ENCODE peak calls at places on chromosomes 11 and 22, in four cellular contexts. B, Z, F and Q are unnamed samples.

GRCh38 chr11:35346472-35347136 is 72.8 kb downstream of the SLC1A2 start:
- DNase-seq in B (no peak), Z (no peak), F (no peak), Q (no peak)

GRCh38 chr11:43547411-43547718 is 133.2 kb upstream of the HSD17B12 start:
- DNase-seq in B (no peak), Z (peak; percentile 13), F (no peak), Q (no peak)

GRCh38 chr11:67290801-67291200 is 1.7 kb downstream of the ANKRD13D start:
- DNase-seq in B (no peak), Z (no peak), F (no peak), Q (no peak)

GRCh38 chr11:72787262-72788104 is 6.4 kb downstream of the STARD10 start:
- DNase-seq in B (peak; percentile 54), Z (peak; percentile 49), F (no peak), Q (peak; percentile 68)

GRCh38 chr22:47787501-47788227 is 1025.2 kb downstream of the TBC1D22A start:
- DNase-seq in B (no peak), Z (no peak), F (peak; percentile 48), Q (no peak)

GRCh38 chr11:134266841-134267251 is 9.3 kb upstream of the GLB1L3 start:
- DNase-seq in B (no peak), Z (no peak), F (no peak), Q (no peak)

GRCh38 chr11:109968299-109968698 is 124.9 kb upstream of the ZC3H12C start:
- DNase-seq in B (no peak), Z (no peak), F (no peak), Q (no peak)

GRCh38 chr22:31829505-31829904 is 75.7 kb downstream of the DEPDC5 start:
- DNase-seq in B (no peak), Z (no peak), F (no peak), Q (peak; percentile 38)

GRCh38 chr11:19953909-19954308 is 206.4 kb downstream of the DBX1 start:
- DNase-seq in B (no peak), Z (no peak), F (no peak), Q (peak; percentile 15)

GRCh38 chr11:15770798-15771414 is 585.4 kb downstream of the SOX6 start:
- DNase-seq in B (no peak), Z (peak; percentile 47), F (no peak), Q (peak; percentile 31)

GRCh38 chr11:118657238-118657637 is 22.2 kb downstream of the TREH start:
- DNase-seq in B (no peak), Z (no peak), F (no peak), Q (no peak)

GRCh38 chr11:58286249-58286648 is 18.2 kb upstream of the OR10W1 start:
- DNase-seq in B (no peak), Z (no peak), F (no peak), Q (peak; percentile 65)

GRCh38 chr22:30892731-30893221 is 75.8 kb downstream of the MORC2 start:
- DNase-seq in B (no peak), Z (peak; percentile 6), F (no peak), Q (no peak)

GRCh38 chr11:554824-555499 is 5.6 kb downstream of the LMNTD2 start:
- DNase-seq in B (peak; percentile 74), Z (peak; percentile 80), F (no peak), Q (peak; percentile 74)

GRCh38 chr11:126282742-126283591 is at the start of gene TIRAP:
- DNase-seq in B (peak; percentile 55), Z (peak; percentile 70), F (no peak), Q (peak; percentile 68)

GRCh38 chr11:75328426-75329277 is 22.8 kb downstream of the ARRB1 start:
- DNase-seq in B (peak; percentile 52), Z (peak; percentile 71), F (peak; percentile 83), Q (peak; percentile 86)

GRCh38 chr11:114291381-114291780 is 4.8 kb upstream of the NNMT start:
- DNase-seq in B (no peak), Z (no peak), F (no peak), Q (no peak)

GRCh38 chr11:123047947-123048293 is 14.0 kb downstream of the HSPA8 start:
- DNase-seq in B (no peak), Z (no peak), F (no peak), Q (no peak)

GRCh38 chr11:46564459-46564858 is 29.4 kb downstream of the AMBRA1 start:
- DNase-seq in B (no peak), Z (no peak), F (no peak), Q (no peak)

GRCh38 chr22:47592791-47593190 is 830.3 kb downstream of the TBC1D22A start:
- DNase-seq in B (no peak), Z (no peak), F (no peak), Q (no peak)

GRCh38 chr11:131897247-131897646 is 526.8 kb downstream of the NTM start:
- DNase-seq in B (no peak), Z (no peak), F (no peak), Q (no peak)

GRCh38 chr11:131895865-131896264 is 525.5 kb downstream of the NTM start:
- DNase-seq in B (no peak), Z (no peak), F (no peak), Q (no peak)

GRCh38 chr11:131899954-131900580 is 529.7 kb downstream of the NTM start:
- DNase-seq in B (no peak), Z (no peak), F (no peak), Q (no peak)

GRCh38 chr11:131897976-131898375 is 527.6 kb downstream of the NTM start:
- DNase-seq in B (no peak), Z (no peak), F (no peak), Q (no peak)

DNA sequence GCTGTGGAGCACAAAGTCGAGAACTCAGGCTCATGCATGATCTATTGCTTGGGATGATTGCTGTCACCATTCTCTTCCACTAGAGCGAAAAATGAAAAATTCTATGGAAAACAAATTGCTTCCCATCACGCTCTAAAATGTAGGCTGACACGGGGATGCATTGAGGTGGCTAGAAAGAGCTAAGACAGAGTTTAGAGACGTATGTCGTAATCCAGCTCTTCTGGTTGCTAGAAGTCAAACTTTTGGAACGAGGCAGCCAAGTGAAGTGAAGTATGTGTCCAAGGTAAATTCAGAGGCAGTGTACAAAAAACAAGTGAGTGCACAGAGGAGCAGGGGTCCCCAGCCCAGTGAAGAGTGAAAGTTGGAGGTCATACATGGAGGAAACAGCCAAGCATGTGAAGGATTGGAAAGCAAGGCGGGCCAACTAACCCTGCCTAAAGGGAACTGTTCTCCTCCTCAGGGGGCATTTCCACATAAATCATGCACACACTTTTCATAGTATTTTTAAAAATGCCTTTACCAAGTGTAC is 528.5 kb downstream of the NTM start:
- DNase-seq in B (no peak), Z (no peak), F (no peak), Q (no peak)
- H3K4me1 ChIP-seq in B (no peaks in the 10 kb centered on the region), Z (no peaks in the 10 kb centered on the region), F (no peaks in the 10 kb centered on the region), Q (no peaks in the 10 kb centered on the region)

DNA sequence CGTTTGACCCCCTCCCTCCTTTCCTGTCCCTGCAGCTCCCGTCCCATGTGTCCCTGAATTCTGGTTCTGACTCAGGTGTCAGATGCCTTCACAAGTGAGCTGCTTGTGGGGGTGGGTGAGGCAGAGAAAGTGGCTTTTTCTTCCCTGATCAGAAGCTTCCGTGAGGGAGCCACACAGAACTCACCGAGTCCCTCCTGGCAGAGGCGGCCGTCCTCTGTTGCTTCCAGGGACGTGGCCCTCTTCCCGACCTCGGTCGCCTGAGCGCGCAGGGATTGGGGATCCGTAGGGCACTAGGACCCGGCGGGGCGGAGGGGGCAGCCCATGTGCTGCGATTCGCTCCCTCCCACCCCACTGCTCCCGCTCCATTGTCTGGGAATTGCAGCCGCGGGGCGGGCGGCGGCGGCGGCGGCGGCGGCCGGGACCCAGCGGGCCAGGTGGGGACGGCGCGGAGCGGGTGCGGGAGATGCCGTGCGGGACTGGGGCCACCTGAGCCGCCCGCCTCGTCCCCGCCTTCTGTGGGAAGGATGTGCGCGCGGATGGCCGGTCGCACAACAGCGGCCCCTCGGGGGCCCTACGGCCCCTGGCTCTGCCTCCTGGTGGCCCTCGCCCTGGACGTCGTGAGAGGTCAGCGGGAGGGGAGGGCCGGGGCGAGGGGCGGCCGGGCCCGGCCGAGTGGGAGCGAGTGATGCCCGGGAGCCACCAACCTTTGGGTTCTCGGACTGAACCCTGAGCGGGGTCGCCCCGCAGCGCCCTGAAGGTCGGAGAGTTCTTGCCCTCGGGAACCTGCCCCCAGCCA is at the start of gene TMEM132A:
- DNase-seq in B (peak; percentile 46), Z (peak; percentile 74), F (no peak), Q (peak; percentile 58)
- H3K36me3 ChIP-seq in B (peaks cover 36% of the 10 kb centered on the region), Z (peaks cover 20% of the 10 kb centered on the region), F (peaks cover 38% of the 10 kb centered on the region), Q (peaks cover 11% of the 10 kb centered on the region)

DNA sequence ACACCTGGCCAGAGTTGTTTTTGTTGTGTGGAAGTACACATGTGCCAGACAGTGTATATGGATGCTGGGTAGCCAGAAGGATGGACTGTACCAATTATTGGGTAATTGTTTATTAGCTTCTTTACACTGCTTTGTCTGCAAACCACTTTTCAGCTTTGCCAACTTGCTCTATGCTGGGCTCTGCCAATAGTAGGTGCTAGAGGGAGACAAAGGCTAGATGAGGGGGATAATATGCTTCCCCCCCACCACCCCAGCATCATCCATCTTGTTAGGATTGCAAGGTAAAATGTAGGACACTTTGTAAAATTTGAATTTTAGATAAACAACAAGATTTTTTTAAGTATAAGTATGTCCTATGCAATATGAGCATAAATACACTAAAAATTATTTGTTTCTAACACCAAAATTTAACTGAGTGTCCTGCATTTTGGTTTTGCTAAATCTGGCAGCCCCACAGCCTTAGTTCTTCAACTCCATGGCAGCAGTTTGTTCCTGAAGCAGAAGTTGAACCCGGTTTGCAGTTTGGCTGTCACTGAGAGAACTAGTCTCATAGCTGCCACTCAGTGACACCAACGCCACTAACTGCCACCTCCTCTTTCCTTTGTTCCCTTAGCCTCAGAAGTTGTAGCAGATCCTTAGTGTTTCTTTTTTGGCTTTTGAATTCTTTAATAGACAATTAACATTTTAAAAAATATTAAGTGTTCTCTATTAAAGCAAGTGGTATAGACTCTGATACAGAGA is 78.8 kb downstream of the CCDC81 start:
- DNase-seq in B (no peak), Z (no peak), F (no peak), Q (no peak)
- H3K9me3 ChIP-seq in B (no peaks in the 10 kb centered on the region), Z (no peaks in the 10 kb centered on the region), F (no peaks in the 10 kb centered on the region), Q (no peaks in the 10 kb centered on the region)

GRCh38 chr22:17400305-17400704 is 31.0 kb downstream of the CECR2 start:
- DNase-seq in B (no peak), Z (no peak), F (no peak), Q (no peak)
- H3K4me1 ChIP-seq in B (no peaks in the 10 kb centered on the region), Z (peaks cover 3% of the 10 kb centered on the region), F (no peaks in the 10 kb centered on the region), Q (no peaks in the 10 kb centered on the region)

GRCh38 chr22:50444663-50445062 is 30.2 kb downstream of the SBF1 start:
- DNase-seq in B (no peak), Z (no peak), F (no peak), Q (peak; percentile 89)
- H3K36me3 ChIP-seq in B (peaks cover 72% of the 10 kb centered on the region), Z (no peaks in the 10 kb centered on the region), F (peaks cover 60% of the 10 kb centered on the region), Q (peaks cover 18% of the 10 kb centered on the region)

GRCh38 chr22:49107561-49107960 is 720.1 kb downstream of the BRD1 start:
- DNase-seq in B (no peak), Z (no peak), F (no peak), Q (no peak)

GRCh38 chr22:49106136-49106930 is 721.3 kb downstream of the BRD1 start:
- DNase-seq in B (no peak), Z (no peak), F (no peak), Q (no peak)

GRCh38 chr22:49111085-49111484 is 716.6 kb downstream of the BRD1 start:
- DNase-seq in B (no peak), Z (no peak), F (no peak), Q (no peak)

GRCh38 chr22:49108636-49109315 is 718.9 kb downstream of the BRD1 start:
- DNase-seq in B (no peak), Z (no peak), F (no peak), Q (no peak)

GRCh38 chr22:49107961-49108530 is 719.6 kb downstream of the BRD1 start:
- DNase-seq in B (no peak), Z (no peak), F (no peak), Q (no peak)
- H3K9me3 ChIP-seq in B (no peaks in the 10 kb centered on the region), Z (no peaks in the 10 kb centered on the region), F (no peaks in the 10 kb centered on the region), Q (no peaks in the 10 kb centered on the region)